ENCODE peak calls at places on chromosomes 4 and X, in six cellular contexts. U is tibial nerve, I is A549, N is ovary, G is lung, A is breast epithelium. X is an unnamed sample. For H3K9me3, the result is how much of the 10 kb centered on the place peaks cover.

GRCh38 chr4:38639245-38639644 is 24.8 kb upstream of the KLF3 start:
- DNase-seq in U (no peak), I (no peak), N (no peak), G (no peak), A (no peak), X (no peak)

GRCh38 chr4:2290974-2291704 is 29.2 kb upstream of the MXD4 start:
- DNase-seq in U (peak), I (no peak), N (no peak), G (no peak), A (peak), X (no peak)

GRCh38 chrX:13791559-13791958 is 25.3 kb downstream of the GPM6B start:
- DNase-seq in U (no peak), I (no peak), N (no peak), G (no peak), A (no peak), X (no peak)

GRCh38 chr4:88391703-88392102 is 13.1 kb downstream of the HERC6 start:
- DNase-seq in U (no peak), I (no peak), N (no peak), G (no peak), A (no peak), X (no peak)

GRCh38 chrX:18377802-18378201 is 23.3 kb upstream of the SCML2 start:
- DNase-seq in U (no peak), I (peak), N (no peak), G (no peak), A (no peak), X (no peak)

GRCh38 chr4:34181891-34182290 is 2062.4 kb downstream of the ARAP2 start:
- DNase-seq in U (no peak), I (peak), N (no peak), G (no peak), A (no peak), X (no peak)

GRCh38 chr4:15149842-15150592 is 147.7 kb downstream of the CPEB2 start:
- DNase-seq in U (peak), I (peak), N (peak), G (peak), A (peak), X (peak)

GRCh38 chr4:68476191-68476590 is 28.9 kb downstream of the TMPRSS11E start:
- DNase-seq in U (no peak), I (no peak), N (no peak), G (no peak), A (no peak), X (no peak)

GRCh38 chrX:17395154-17395553 is 20.2 kb downstream of the NHS start:
- DNase-seq in U (no peak), I (no peak), N (no peak), G (no peak), A (no peak), X (no peak)

GRCh38 chr4:1608196-1608820 is 75.8 kb downstream of the FAM53A start:
- DNase-seq in U (no peak), I (no peak), N (no peak), G (no peak), A (no peak), X (peak)

GRCh38 chr4:163273203-163273602 is 59.2 kb downstream of the NPY1R start:
- DNase-seq in U (no peak), I (no peak), N (no peak), G (no peak), A (no peak), X (no peak)

GRCh38 chr4:156293657-156294297 is 340.1 kb upstream of the CTSO start:
- DNase-seq in U (no peak), I (peak), N (no peak), G (no peak), A (no peak), X (no peak)

GRCh38 chr4:110198472-110199419 is at the start of gene ELOVL6:
- DNase-seq in U (peak), I (peak), N (peak), G (peak), A (no peak), X (peak)

GRCh38 chrX:129577877-129578276 is 37.8 kb downstream of the OCRL start:
- DNase-seq in U (no peak), I (no peak), N (no peak), G (no peak), A (no peak), X (no peak)

GRCh38 chr4:26748805-26749204 is 111.8 kb upstream of the STIM2 start:
- DNase-seq in U (no peak), I (no peak), N (no peak), G (no peak), A (no peak), X (no peak)

GRCh38 chr4:16118090-16118489 is 34.3 kb upstream of the PROM1 start:
- DNase-seq in U (no peak), I (no peak), N (no peak), G (no peak), A (no peak), X (no peak)

GRCh38 chr4:41216294-41217019 is 2.1 kb upstream of the APBB2 start:
- DNase-seq in U (no peak), I (peak), N (peak), G (peak), A (peak), X (peak)

DNA sequence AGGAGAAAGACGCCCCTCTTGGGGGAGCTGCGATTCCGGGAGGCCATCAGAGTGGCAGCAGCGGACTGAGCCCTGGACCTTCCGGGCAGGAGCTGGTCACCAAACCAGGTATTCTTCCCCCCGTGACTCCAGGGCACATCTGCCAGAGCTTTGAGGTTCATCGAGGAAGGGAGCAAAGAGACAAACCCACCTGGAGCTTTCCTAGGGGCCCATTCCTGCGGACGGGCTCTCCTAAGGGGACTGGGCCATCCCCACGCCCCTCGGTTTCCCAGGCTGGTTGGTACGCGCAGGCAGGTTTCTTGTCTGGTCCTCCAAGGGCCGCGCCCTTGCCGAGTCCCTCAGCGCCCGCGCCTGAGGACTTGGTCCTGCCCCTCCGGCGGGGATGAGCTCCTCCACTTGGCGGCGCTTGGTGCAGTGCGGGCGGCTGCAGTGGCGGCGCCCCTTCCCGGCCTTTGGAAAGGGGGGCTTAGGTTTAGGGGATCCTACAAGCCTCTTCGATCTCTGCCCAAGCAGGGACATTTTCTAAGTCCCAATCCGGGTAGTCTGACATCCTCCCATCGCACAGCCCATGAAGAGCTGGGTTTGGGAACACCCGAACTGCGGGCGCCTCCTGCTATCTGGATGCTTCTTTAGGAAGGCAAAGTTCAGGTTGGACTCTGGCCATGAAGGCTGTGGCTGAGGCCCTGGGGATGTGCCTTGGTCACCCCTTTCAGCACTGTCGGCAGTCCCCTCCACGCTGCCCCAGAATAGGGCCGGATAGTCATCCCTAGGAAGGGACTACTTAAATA is 543 bp downstream of the STBD1 start:
- DNase-seq in U (no peak), I (peak), N (peak), G (peak), A (peak), X (peak)
- TF ChIP-seq CTCF in U (no peak), I (peak), N (peak), G (no peak), A (no peak), X (peak)

GRCh38 chr4:4344915-4345527 is 41.9 kb upstream of the NSG1 start:
- DNase-seq in U (no peak), I (no peak), N (no peak), G (no peak), A (no peak), X (no peak)

GRCh38 chr4:4343038-4343437 is 43.9 kb upstream of the NSG1 start:
- DNase-seq in U (no peak), I (no peak), N (no peak), G (no peak), A (no peak), X (no peak)

GRCh38 chr4:4350909-4351308 is 36.0 kb upstream of the NSG1 start:
- DNase-seq in U (no peak), I (no peak), N (no peak), G (no peak), A (no peak), X (no peak)

GRCh38 chr4:4349902-4350301 is 37.0 kb upstream of the NSG1 start:
- DNase-seq in U (no peak), I (no peak), N (no peak), G (no peak), A (no peak), X (no peak)

GRCh38 chr4:4347585-4347984 is 39.3 kb upstream of the NSG1 start:
- DNase-seq in U (no peak), I (no peak), N (no peak), G (no peak), A (no peak), X (no peak)
- H3K9me3 ChIP-seq in U (under half), I (under half), N (under half), G (under half), A (under half), X (under half)

DNA sequence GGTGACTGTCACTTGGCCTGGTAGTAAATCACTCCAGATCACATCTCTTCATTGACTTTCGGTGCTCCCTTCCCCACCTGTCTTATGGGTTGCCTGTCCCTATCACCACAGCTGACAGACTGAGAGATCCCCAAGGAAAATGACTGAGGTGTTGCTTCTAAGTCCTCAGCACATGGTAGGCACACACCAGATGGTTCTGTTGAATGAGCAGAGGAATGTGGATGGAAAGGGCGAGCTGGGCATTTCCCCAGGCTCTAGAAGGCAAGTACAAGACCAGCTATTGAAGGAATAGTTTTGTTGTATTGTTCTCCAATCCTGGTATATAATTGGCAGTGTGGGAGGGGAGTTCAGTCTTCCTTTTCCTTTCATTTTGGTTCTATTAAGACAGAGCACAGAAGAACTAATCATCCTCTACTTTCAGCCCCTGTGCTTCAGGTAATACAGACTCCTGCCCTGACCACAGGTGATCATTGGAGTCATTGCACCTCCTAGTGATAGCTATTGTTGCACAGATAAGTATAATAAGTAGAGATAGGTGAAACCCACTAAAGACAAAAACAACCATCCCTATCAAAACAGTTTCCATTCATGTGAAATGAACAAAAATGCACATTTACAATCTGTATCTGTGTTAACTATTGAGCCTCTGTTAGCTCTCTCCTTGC is 158.6 kb downstream of the TRAM1L1 start:
- DNase-seq in U (no peak), I (no peak), N (no peak), G (no peak), A (no peak), X (no peak)
- TF ChIP-seq CTCF in U (no peak), I (no peak), N (no peak), G (no peak), A (no peak), X (no peak)

DNA sequence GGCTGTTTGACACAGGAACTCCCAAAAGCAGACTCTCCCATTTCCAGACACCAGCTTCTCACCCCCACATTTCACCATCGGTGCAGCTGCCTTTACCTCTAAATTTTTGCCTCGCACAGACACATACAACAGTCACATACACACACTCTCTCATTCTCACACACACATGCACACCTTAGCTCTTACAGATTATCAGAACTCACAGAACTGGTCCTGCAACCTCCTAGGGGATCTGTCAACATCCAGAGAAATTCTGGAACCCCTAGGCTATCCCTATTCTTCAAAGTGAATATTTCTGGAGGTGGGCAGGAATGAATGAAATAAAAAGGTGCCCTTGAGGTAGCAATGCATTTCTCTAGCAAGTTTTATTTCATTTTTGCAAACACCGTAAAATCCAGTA is 4.1 kb downstream of the HS6ST2 start:
- DNase-seq in U (no peak), I (no peak), N (no peak), G (no peak), A (no peak), X (no peak)
- H3K9me3 ChIP-seq in U (under half), I (under half), N (under half), G (under half), A (under half), X (under half)

DNA sequence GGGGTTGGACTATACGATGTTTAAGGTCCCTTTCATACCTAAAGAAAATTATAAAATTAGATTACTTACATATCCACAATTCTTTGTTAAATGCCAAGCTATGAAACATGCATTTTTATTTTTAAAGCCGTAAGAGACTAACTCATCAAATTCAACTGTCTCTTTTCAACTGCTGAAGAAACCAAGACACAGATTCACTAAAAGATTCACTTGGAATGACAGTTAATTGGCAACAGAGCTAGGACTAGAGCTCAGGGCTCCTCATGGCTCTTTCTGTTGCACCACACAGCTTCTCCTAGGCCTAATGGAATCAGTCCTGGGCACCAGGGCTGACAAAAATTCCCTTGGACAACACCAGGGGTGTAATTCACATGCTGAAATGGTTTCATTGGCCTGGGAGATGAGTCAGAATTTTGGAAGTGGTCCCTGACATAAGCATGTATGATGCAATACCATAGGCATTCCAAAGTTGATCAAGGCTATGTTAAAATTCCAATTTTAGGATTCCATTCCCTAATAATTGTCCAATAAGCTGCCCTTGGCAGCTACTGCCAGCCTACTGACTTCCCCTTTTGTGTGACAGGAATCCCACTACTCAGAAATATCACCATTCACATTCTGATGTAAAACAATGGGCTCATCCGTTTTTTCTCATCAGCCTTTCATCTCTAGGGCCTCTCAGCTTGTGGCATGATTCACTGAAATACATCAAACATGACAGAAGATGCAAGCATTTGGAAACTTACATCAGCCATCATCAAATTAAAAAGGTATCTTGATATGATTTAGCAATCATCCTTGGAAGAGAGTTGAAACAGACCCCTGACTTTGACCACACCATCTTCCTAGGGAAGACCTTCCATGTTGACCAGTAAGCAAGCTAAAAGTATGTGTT is 54.2 kb downstream of the PLAC1 start:
- DNase-seq in U (no peak), I (peak), N (peak), G (no peak), A (no peak), X (no peak)
- TF ChIP-seq CTCF in U (no peak), I (no peak), N (no peak), G (no peak), A (no peak), X (no peak)

X was measured in left ventricle myocardium inferior.